ENCODE peak calls at places on chromosomes 11 and 22, in five cellular contexts. One of them, this sample, is unnamed.

GRCh38 chr22:49365191-49365837 is 462.4 kb downstream of the BRD1 start:
- DNase-seq in spleen: peak; percentile 49
- DNase-seq in Peyer's patch: peak; percentile 5
- DNase-seq in tibial nerve: no peak
- DNase-seq in GM12891: no peak
- DNase-seq in this sample: no peak

GRCh38 chr11:125935629-125936199 is 10.1 kb upstream of the VSIG10L2 start:
- DNase-seq in GM12891: no peak
- DNase-seq in spleen: peak; percentile 27
- DNase-seq in Peyer's patch: no peak
- DNase-seq in tibial nerve: no peak
- DNase-seq in this sample: no peak

GRCh38 chr11:8934735-8935478 is 2.2 kb upstream of the C11orf16 start:
- DNase-seq in tibial nerve: no peak
- DNase-seq in spleen: no peak
- DNase-seq in GM12891: no peak
- DNase-seq in Peyer's patch: no peak
- DNase-seq in this sample: peak; percentile 53

GRCh38 chr11:93236741-93237675 is 39.2 kb upstream of the SLC36A4 start:
- DNase-seq in tibial nerve: no peak
- DNase-seq in spleen: no peak
- DNase-seq in GM12891: no peak
- DNase-seq in Peyer's patch: no peak
- DNase-seq in this sample: no peak

GRCh38 chr22:50267591-50268390 is 2.4 kb downstream of the MAPK11 start:
- DNase-seq in spleen: no peak
- DNase-seq in Peyer's patch: no peak
- DNase-seq in tibial nerve: peak; percentile 39
- DNase-seq in GM12891: peak; percentile 83
- DNase-seq in this sample: no peak

GRCh38 chr11:131305005-131305404 is 65.4 kb upstream of the NTM start:
- DNase-seq in GM12891: no peak
- DNase-seq in spleen: no peak
- DNase-seq in tibial nerve: no peak
- DNase-seq in Peyer's patch: no peak
- DNase-seq in this sample: no peak

GRCh38 chr22:26322179-26322905 is 106.7 kb upstream of the ASPHD2 start:
- DNase-seq in tibial nerve: no peak
- DNase-seq in GM12891: no peak
- DNase-seq in spleen: no peak
- DNase-seq in Peyer's patch: no peak
- DNase-seq in this sample: peak; percentile 41

GRCh38 chr11:23413057-23413456 is 552.8 kb upstream of the CCDC179 start:
- DNase-seq in spleen: no peak
- DNase-seq in tibial nerve: no peak
- DNase-seq in GM12891: no peak
- DNase-seq in Peyer's patch: no peak
- DNase-seq in this sample: no peak

GRCh38 chr22:20141186-20142077 is 9.4 kb downstream of the CCDC188 start:
- DNase-seq in Peyer's patch: no peak
- DNase-seq in GM12891: no peak
- DNase-seq in tibial nerve: no peak
- DNase-seq in spleen: no peak
- DNase-seq in this sample: no peak

GRCh38 chr22:40605676-40606250 is 30.8 kb downstream of the MRTFA start:
- DNase-seq in tibial nerve: no peak
- DNase-seq in spleen: no peak
- DNase-seq in GM12891: no peak
- DNase-seq in Peyer's patch: no peak
- DNase-seq in this sample: no peak

GRCh38 chr11:120131941-120132644 is 5.8 kb downstream of the TRIM29 start:
- DNase-seq in spleen: peak; percentile 39
- DNase-seq in Peyer's patch: no peak
- DNase-seq in tibial nerve: no peak
- DNase-seq in GM12891: no peak
- DNase-seq in this sample: no peak

GRCh38 chr11:73195191-73196007 is 22.7 kb upstream of the P2RY2 start:
- DNase-seq in spleen: no peak
- DNase-seq in Peyer's patch: no peak
- DNase-seq in tibial nerve: no peak
- DNase-seq in GM12891: no peak
- DNase-seq in this sample: peak; percentile 36

GRCh38 chr11:16912607-16913006 is 101.6 kb downstream of the PLEKHA7 start:
- DNase-seq in spleen: no peak
- DNase-seq in tibial nerve: no peak
- DNase-seq in Peyer's patch: no peak
- DNase-seq in GM12891: no peak
- DNase-seq in this sample: no peak

GRCh38 chr11:93984205-93984586 is 37.0 kb upstream of the HEPHL1 start:
- DNase-seq in tibial nerve: no peak
- DNase-seq in GM12891: no peak
- DNase-seq in Peyer's patch: no peak
- DNase-seq in spleen: no peak
- DNase-seq in this sample: no peak

GRCh38 chr11:62601114-62601363 is 626 bp downstream of the MTA2 start:
- DNase-seq in GM12891: no peak
- DNase-seq in spleen: peak; percentile 94
- DNase-seq in Peyer's patch: no peak
- DNase-seq in tibial nerve: no peak
- DNase-seq in this sample: no peak

GRCh38 chr11:103031834-103032233 is 60.1 kb downstream of the DCUN1D5 start:
- DNase-seq in spleen: no peak
- DNase-seq in tibial nerve: no peak
- DNase-seq in GM12891: no peak
- DNase-seq in Peyer's patch: no peak
- DNase-seq in this sample: no peak

GRCh38 chr11:120710354-120711187 is 199.0 kb downstream of the GRIK4 start:
- DNase-seq in Peyer's patch: peak; percentile 22
- DNase-seq in spleen: peak; percentile 71
- DNase-seq in GM12891: no peak
- DNase-seq in tibial nerve: peak; percentile 71
- DNase-seq in this sample: peak; percentile 65

GRCh38 chr22:32897400-32897799 is 95.9 kb downstream of the TIMP3 start:
- DNase-seq in tibial nerve: no peak
- DNase-seq in GM12891: no peak
- DNase-seq in spleen: no peak
- DNase-seq in Peyer's patch: no peak
- DNase-seq in this sample: no peak

GRCh38 chr22:50698546-50698945 is 25.9 kb downstream of the SHANK3 start:
- DNase-seq in tibial nerve: no peak
- DNase-seq in spleen: peak; percentile 68
- DNase-seq in Peyer's patch: no peak
- DNase-seq in GM12891: no peak
- DNase-seq in this sample: no peak

GRCh38 chr11:21564813-21565212 is 628.1 kb upstream of the ANO5 start:
- DNase-seq in GM12891: no peak
- DNase-seq in Peyer's patch: no peak
- DNase-seq in spleen: no peak
- DNase-seq in tibial nerve: no peak
- DNase-seq in this sample: no peak

GRCh38 chr11:78192223-78192719 is 3.6 kb downstream of the USP35 start:
- DNase-seq in spleen: peak; percentile 61
- DNase-seq in tibial nerve: no peak
- DNase-seq in Peyer's patch: no peak
- DNase-seq in GM12891: no peak
- DNase-seq in this sample: no peak

GRCh38 chr11:74559110-74559933 is 33.1 kb upstream of the POLD3 start:
- DNase-seq in spleen: no peak
- DNase-seq in GM12891: no peak
- DNase-seq in Peyer's patch: no peak
- DNase-seq in tibial nerve: no peak
- DNase-seq in this sample: no peak

GRCh38 chr11:28767574-28767973 is 659.4 kb downstream of the METTL15 start:
- DNase-seq in GM12891: no peak
- DNase-seq in spleen: no peak
- DNase-seq in Peyer's patch: no peak
- DNase-seq in tibial nerve: no peak
- DNase-seq in this sample: no peak

GRCh38 chr11:19437760-19438159 is 197.0 kb upstream of the E2F8 start:
- DNase-seq in GM12891: no peak
- DNase-seq in tibial nerve: no peak
- DNase-seq in spleen: no peak
- DNase-seq in Peyer's patch: no peak
- DNase-seq in this sample: peak; percentile 38

GRCh38 chr11:91625495-91625894 is 599.1 kb upstream of the FAT3 start:
- DNase-seq in tibial nerve: no peak
- DNase-seq in spleen: no peak
- DNase-seq in GM12891: no peak
- DNase-seq in Peyer's patch: no peak
- DNase-seq in this sample: no peak

GRCh38 chr11:14669958-14670357 is 26.4 kb downstream of the PDE3B start:
- DNase-seq in tibial nerve: no peak
- DNase-seq in spleen: no peak
- DNase-seq in GM12891: no peak
- DNase-seq in Peyer's patch: no peak
- DNase-seq in this sample: no peak

GRCh38 chr11:59668188-59668949 is 468 bp downstream of the PATL1 start:
- DNase-seq in spleen: peak; percentile 94
- DNase-seq in tibial nerve: peak; percentile 31
- DNase-seq in GM12891: peak; percentile 49
- DNase-seq in Peyer's patch: peak; percentile 47
- DNase-seq in this sample: peak; percentile 58

GRCh38 chr11:69381681-69382130 is 87.8 kb downstream of the MYEOV start:
- DNase-seq in GM12891: no peak
- DNase-seq in Peyer's patch: no peak
- DNase-seq in spleen: peak; percentile 72
- DNase-seq in tibial nerve: no peak
- DNase-seq in this sample: no peak

GRCh38 chr11:35794850-35795249 is 132.3 kb downstream of the TRIM44 start:
- DNase-seq in GM12891: no peak
- DNase-seq in Peyer's patch: no peak
- DNase-seq in spleen: no peak
- DNase-seq in tibial nerve: no peak
- DNase-seq in this sample: peak; percentile 48

DNA sequence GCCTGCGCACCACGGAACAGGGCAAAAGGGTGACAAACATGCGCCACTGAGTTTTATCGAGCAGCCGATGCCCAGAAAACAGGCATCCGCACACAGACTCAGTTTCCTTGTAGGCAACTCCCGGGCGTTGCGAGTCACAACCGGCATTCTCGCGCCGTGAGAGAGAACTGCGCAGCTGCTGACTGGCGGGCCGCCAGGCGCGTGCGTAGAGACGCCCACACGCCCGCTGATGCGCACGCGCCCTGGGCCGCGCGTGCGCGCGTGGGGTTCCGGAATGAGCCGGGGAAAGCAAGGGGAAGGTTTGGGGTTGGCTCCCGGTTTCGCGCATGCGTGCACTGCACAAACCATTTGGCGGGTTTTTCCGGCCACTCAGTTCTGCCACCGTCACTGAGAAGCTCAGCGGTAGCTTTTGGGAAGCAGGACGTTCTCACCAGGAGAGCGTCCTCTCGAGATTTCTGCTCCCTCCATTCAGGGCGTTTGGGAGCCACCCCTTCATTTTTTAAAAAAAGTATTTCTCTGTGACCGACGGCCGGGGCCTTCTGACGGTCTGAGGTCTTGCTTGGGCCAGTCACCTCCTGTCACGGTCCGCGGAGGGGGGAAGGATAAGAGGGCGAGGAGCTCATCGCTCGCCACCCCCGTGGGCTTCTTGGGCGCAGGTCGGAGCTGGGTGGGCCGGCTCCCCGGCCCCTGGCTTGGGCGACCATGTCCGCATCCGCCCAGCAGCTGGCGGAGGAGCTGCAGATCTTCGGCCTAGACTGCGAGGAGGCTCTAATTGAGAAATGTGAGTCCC is at the start of gene POLA2:
- DNase-seq in GM12891: peak; percentile 96
- DNase-seq in spleen: peak; percentile 98
- DNase-seq in Peyer's patch: peak; percentile 85
- DNase-seq in tibial nerve: peak; percentile 87
- DNase-seq in this sample: peak; percentile 94
- TF ChIP-seq POLR2A in GM12891: peak; percentile 95
- TF ChIP-seq POLR2A in spleen: peak; percentile 81
- TF ChIP-seq POLR2A in Peyer's patch: peak; percentile 83
- TF ChIP-seq POLR2A in tibial nerve: peak; percentile 73
- TF ChIP-seq POLR2A in this sample: peak; percentile 81

GRCh38 chr22:41800348-41801146 is at the start of gene CCDC134:
- DNase-seq in tibial nerve: peak; percentile 81
- DNase-seq in Peyer's patch: peak; percentile 91
- DNase-seq in GM12891: peak; percentile 95
- DNase-seq in spleen: peak; percentile 98
- DNase-seq in this sample: peak; percentile 84
- TF ChIP-seq POLR2A in tibial nerve: peak; percentile 54
- TF ChIP-seq POLR2A in Peyer's patch: peak; percentile 85
- TF ChIP-seq POLR2A in GM12891: peak; percentile 92
- TF ChIP-seq POLR2A in spleen: peak; percentile 30
- TF ChIP-seq POLR2A in this sample: peak; percentile 80

GRCh38 chr11:76365038-76365679 is 15.8 kb downstream of the THAP12 start:
- DNase-seq in GM12891: no peak
- DNase-seq in spleen: no peak
- DNase-seq in Peyer's patch: no peak
- DNase-seq in tibial nerve: no peak
- DNase-seq in this sample: no peak

GRCh38 chr11:76371170-76371569 is 9.8 kb downstream of the THAP12 start:
- DNase-seq in GM12891: no peak
- DNase-seq in Peyer's patch: no peak
- DNase-seq in tibial nerve: no peak
- DNase-seq in spleen: no peak
- DNase-seq in this sample: peak; percentile 36

GRCh38 chr11:76368497-76368896 is 12.4 kb downstream of the THAP12 start:
- DNase-seq in GM12891: no peak
- DNase-seq in tibial nerve: no peak
- DNase-seq in Peyer's patch: no peak
- DNase-seq in spleen: no peak
- DNase-seq in this sample: no peak

DNA sequence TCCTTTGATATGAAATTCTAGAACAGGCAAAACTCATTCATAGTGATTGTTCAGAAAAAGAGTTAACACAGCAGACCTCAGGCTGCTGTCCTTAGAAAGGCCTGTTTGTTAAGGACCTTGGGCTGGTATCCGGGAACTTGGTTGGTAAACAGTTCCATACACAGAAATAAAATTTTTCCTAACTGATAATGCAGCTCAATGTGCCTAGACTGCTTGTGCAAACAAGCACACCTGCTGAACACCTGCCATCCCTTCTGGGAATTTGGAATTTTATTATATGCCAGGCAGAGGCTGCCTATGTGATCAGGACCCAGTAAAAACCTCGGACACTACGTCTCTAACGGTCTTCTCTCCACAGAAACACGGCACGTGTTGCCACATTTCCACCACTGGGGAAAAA is 11.5 kb downstream of the THAP12 start:
- DNase-seq in GM12891: no peak
- DNase-seq in spleen: no peak
- DNase-seq in tibial nerve: no peak
- DNase-seq in Peyer's patch: no peak
- DNase-seq in this sample: no peak
- TF ChIP-seq POLR2A in GM12891: no peak
- TF ChIP-seq POLR2A in spleen: no peak
- TF ChIP-seq POLR2A in tibial nerve: no peak
- TF ChIP-seq POLR2A in Peyer's patch: no peak
- TF ChIP-seq POLR2A in this sample: no peak

DNA sequence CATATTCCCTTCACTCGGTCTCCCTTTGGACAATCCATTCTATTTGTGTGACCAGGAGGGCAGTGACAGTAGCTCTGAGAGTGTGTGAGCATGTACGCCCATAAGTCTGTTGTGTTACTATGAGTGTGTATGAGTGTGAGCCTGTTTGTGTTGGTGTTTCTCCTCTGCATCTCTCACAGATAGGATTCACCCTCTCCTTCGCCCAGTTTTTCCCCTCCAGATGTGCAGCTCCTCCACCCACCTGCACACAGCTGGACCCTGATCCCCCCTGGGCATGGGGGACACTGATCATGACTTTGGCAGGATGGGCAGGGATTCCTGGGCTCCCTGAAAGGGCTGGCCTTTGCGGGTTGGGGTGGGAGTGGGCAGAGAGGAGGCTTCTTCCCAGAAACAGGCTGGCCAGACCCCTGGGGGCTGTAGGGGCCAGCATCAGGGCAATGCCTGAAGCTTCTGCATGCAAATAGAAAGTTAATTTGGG is 14.5 kb downstream of the PHLDB1 start:
- DNase-seq in GM12891: no peak
- DNase-seq in tibial nerve: no peak
- DNase-seq in spleen: peak; percentile 53
- DNase-seq in Peyer's patch: no peak
- DNase-seq in this sample: no peak
- TF ChIP-seq POLR2A in GM12891: no peak
- TF ChIP-seq POLR2A in tibial nerve: no peak
- TF ChIP-seq POLR2A in spleen: no peak
- TF ChIP-seq POLR2A in Peyer's patch: no peak
- TF ChIP-seq POLR2A in this sample: no peak